ENCODE peak calls at places on chromosomes 4 and X, in four cellular contexts. C is RWPE1, M is fibroblast of lung, Z is sciatic nerve. Q is an unnamed sample.

GRCh38 chr4:139665690-139666529 is at the start of gene MGST2:
- DNase-seq in C (peak), M (peak), Z (peak), Q (peak)

GRCh38 chr4:40196260-40196659 is 571 bp upstream of the RHOH start:
- DNase-seq in C (no peak), M (no peak), Z (no peak), Q (no peak)

GRCh38 chr4:168907119-168907698 is 102.8 kb downstream of the CBR4 start:
- DNase-seq in C (no peak), M (peak), Z (no peak), Q (no peak)

GRCh38 chr4:69075061-69075792 is 21.0 kb upstream of the UGT2B7 start:
- DNase-seq in C (no peak), M (no peak), Z (no peak), Q (no peak)

GRCh38 chr4:8332038-8332857 is 62.7 kb downstream of the HTRA3 start:
- DNase-seq in C (no peak), M (no peak), Z (peak), Q (no peak)

GRCh38 chr4:26342328-26343040 is 21.7 kb downstream of the RBPJ start:
- DNase-seq in C (peak), M (peak), Z (no peak), Q (peak)

GRCh38 chrX:8743126-8743732 is 11.3 kb upstream of the ANOS1 start:
- DNase-seq in C (peak), M (peak), Z (peak), Q (peak)

GRCh38 chr4:101349346-101350064 is 2.2 kb upstream of the PPP3CA start:
- DNase-seq in C (peak), M (peak), Z (peak), Q (no peak)

GRCh38 chrX:96929036-96929435 is 45.3 kb downstream of the RPA4 start:
- DNase-seq in C (peak), M (no peak), Z (no peak), Q (peak)

GRCh38 chr4:183182873-183183725 is 84.0 kb downstream of the WWC2 start:
- DNase-seq in C (peak), M (peak), Z (no peak), Q (peak)

GRCh38 chrX:66110112-66110511 is 53.9 kb upstream of the HEPH start:
- DNase-seq in C (peak), M (peak), Z (no peak), Q (no peak)

GRCh38 chr4:38818441-38818976 is 13.9 kb upstream of the TLR1 start:
- DNase-seq in C (peak), M (no peak), Z (no peak), Q (peak)

GRCh38 chr4:184937745-184938144 is 80.5 kb upstream of the HELT start:
- DNase-seq in C (no peak), M (no peak), Z (no peak), Q (no peak)

GRCh38 chr4:38365748-38366310 is 298.2 kb upstream of the KLF3 start:
- DNase-seq in C (no peak), M (no peak), Z (no peak), Q (no peak)

GRCh38 chr4:159823743-159824142 is 720.9 kb downstream of the RAPGEF2 start:
- DNase-seq in C (no peak), M (no peak), Z (no peak), Q (no peak)

GRCh38 chrX:9928083-9928482 is 39.1 kb upstream of the CLDN34 start:
- DNase-seq in C (no peak), M (no peak), Z (no peak), Q (no peak)

GRCh38 chrX:149515954-149516602 is 11.0 kb upstream of the IDS start:
- DNase-seq in C (no peak), M (no peak), Z (no peak), Q (no peak)

GRCh38 chrX:76555816-76556215 is 128.3 kb downstream of the MAGEE1 start:
- DNase-seq in C (no peak), M (peak), Z (no peak), Q (peak)

GRCh38 chrX:29136904-29137303 is 549.7 kb downstream of the IL1RAPL1 start:
- DNase-seq in C (no peak), M (no peak), Z (no peak), Q (no peak)

GRCh38 chrX:120000490-120001246 is 57.1 kb upstream of the NKAP start:
- DNase-seq in C (peak), M (no peak), Z (no peak), Q (no peak)

GRCh38 chrX:37825225-37825842 is 22.0 kb downstream of the DYNLT3 start:
- DNase-seq in C (peak), M (peak), Z (peak), Q (peak)

GRCh38 chr4:153374471-153374870 is 30.0 kb downstream of the MND1 start:
- DNase-seq in C (no peak), M (no peak), Z (no peak), Q (no peak)

GRCh38 chr4:16607241-16607640 is 291.2 kb downstream of the LDB2 start:
- DNase-seq in C (no peak), M (no peak), Z (no peak), Q (no peak)

GRCh38 chr4:15144249-15144966 is 142.1 kb downstream of the CPEB2 start:
- DNase-seq in C (no peak), M (peak), Z (no peak), Q (no peak)

GRCh38 chr4:6546681-6547447 is 28.1 kb upstream of the MAN2B2 start:
- DNase-seq in C (peak), M (peak), Z (no peak), Q (peak)

GRCh38 chrX:21764043-21764442 is 6.1 kb upstream of the SMPX start:
- DNase-seq in C (no peak), M (no peak), Z (no peak), Q (no peak)

GRCh38 chr4:175947117-175947722 is 118.4 kb upstream of the WDR17 start:
- DNase-seq in C (no peak), M (peak), Z (no peak), Q (no peak)

GRCh38 chrX:10039821-10040793 is 72.9 kb downstream of the CLDN34 start:
- DNase-seq in C (no peak), M (peak), Z (peak), Q (no peak)

GRCh38 chr4:2472187-2472586 is 3.3 kb downstream of the RNF4 start:
- DNase-seq in C (no peak), M (peak), Z (no peak), Q (no peak)